ENCODE peak calls at places on chromosomes 16 and 17, in seven cellular contexts. X is activated CD4-positive, CD25-positive, alpha-beta regulatory T cell; E is neural progenitor cell; I is SHP77; Z is AG08395; B is activated T-cell treated with anti-CD3 and anti-CD28 coated beads for 4 hours; Y is CMK. F is an unnamed sample.

GRCh38 chr16:66169817-66170216 is 196.7 kb upstream of the CDH5 start:
- DNase-seq in I (no peak), X (no peak), Z (no peak), E (no peak), B (no peak), Y (no peak), F (no peak)

GRCh38 chr17:18960241-18960665 is 8.3 kb downstream of the SLC5A10 start:
- DNase-seq in B (no peak), I (no peak), X (no peak), Z (no peak), Y (no peak), E (no peak), F (no peak)

GRCh38 chr17:80539022-80539421 is 5.6 kb upstream of the RPTOR start:
- DNase-seq in B (no peak), X (no peak), Y (no peak), Z (no peak), E (peak), I (peak), F (no peak)

GRCh38 chr17:20045476-20045875 is 36.3 kb downstream of the SPECC1 start:
- DNase-seq in Y (no peak), B (no peak), Z (no peak), E (no peak), I (no peak), X (no peak), F (no peak)

GRCh38 chr17:74883241-74883750 is 10.1 kb downstream of the FADS6 start:
- DNase-seq in X (no peak), I (no peak), B (no peak), Y (no peak), E (no peak), Z (no peak), F (no peak)

GRCh38 chr17:82961366-82962162 is 117.8 kb upstream of the METRNL start:
- DNase-seq in E (no peak), X (no peak), I (no peak), B (no peak), Y (no peak), Z (no peak), F (no peak)

GRCh38 chr17:80082403-80083135 is 18.8 kb upstream of the GAA start:
- DNase-seq in E (peak), I (peak), B (peak), Z (peak), Y (peak), X (peak), F (no peak)

GRCh38 chr16:8299635-8300034 is 290.7 kb downstream of the TMEM114 start:
- DNase-seq in Z (no peak), B (no peak), E (no peak), Y (no peak), X (no peak), I (no peak), F (no peak)

GRCh38 chr17:32873114-32873513 is 3.8 kb downstream of the MYO1D start:
- DNase-seq in E (no peak), Z (no peak), X (no peak), Y (no peak), B (no peak), I (no peak), F (no peak)

GRCh38 chr17:60496051-60496450 is 30.0 kb downstream of the APPBP2 start:
- DNase-seq in Y (no peak), E (no peak), I (no peak), X (no peak), Z (no peak), B (no peak), F (no peak)

GRCh38 chr17:59830846-59831486 is 61.8 kb downstream of the TUBD1 start:
- DNase-seq in I (no peak), Y (no peak), B (no peak), E (no peak), X (no peak), Z (no peak), F (no peak)

GRCh38 chr17:57994436-57994835 is 6.4 kb upstream of the VEZF1 start:
- DNase-seq in E (no peak), Z (no peak), X (no peak), B (no peak), I (peak), Y (no peak), F (no peak)

GRCh38 chr17:81420769-81421462 is 25.7 kb downstream of the BAHCC1 start:
- DNase-seq in I (no peak), Z (peak), B (no peak), Y (no peak), X (no peak), E (no peak), F (no peak)

GRCh38 chr16:67651847-67652246 is 6.9 kb downstream of the CARMIL2 start:
- DNase-seq in B (no peak), I (no peak), Z (no peak), E (no peak), X (no peak), Y (no peak), F (no peak)

GRCh38 chr16:57529324-57530103 is 6.9 kb downstream of the CCDC102A start:
- DNase-seq in Z (no peak), E (no peak), B (no peak), I (no peak), Y (no peak), X (no peak), F (no peak)

GRCh38 chr17:4301066-4301465 is 37.3 kb upstream of the ANKFY1 start:
- DNase-seq in B (no peak), Z (no peak), E (no peak), Y (no peak), I (no peak), X (no peak), F (no peak)

GRCh38 chr17:79658811-79659207 is 48.0 kb upstream of the RBFOX3 start:
- DNase-seq in E (peak), I (no peak), Z (no peak), X (no peak), B (no peak), Y (peak), F (no peak)

GRCh38 chr16:81318711-81319110 is 3.9 kb downstream of the GAN start:
- DNase-seq in B (no peak), Z (no peak), Y (no peak), I (no peak), E (peak), X (no peak), F (no peak)

GRCh38 chr17:18362509-18363020 is 785 bp downstream of the SHMT1 start:
- DNase-seq in X (no peak), Y (no peak), B (no peak), I (no peak), Z (peak), E (peak), F (no peak)

GRCh38 chr16:11914759-11915643 is 755 bp downstream of the GSPT1 start:
- DNase-seq in X (no peak), I (no peak), Z (peak), B (peak), E (peak), Y (peak), F (no peak)

GRCh38 chr16:82631701-82632685 is 5.2 kb downstream of the CDH13 start:
- DNase-seq in E (peak), Z (peak), X (no peak), Y (no peak), B (no peak), I (no peak), F (no peak)

GRCh38 chr17:79026345-79027273 is 2.6 kb downstream of the C1QTNF1 start:
- DNase-seq in Y (no peak), I (peak), X (no peak), Z (peak), E (no peak), B (no peak), F (no peak)

GRCh38 chr17:79618383-79619067 is 7.7 kb upstream of the RBFOX3 start:
- DNase-seq in X (no peak), E (no peak), Y (no peak), Z (no peak), I (no peak), B (no peak), F (no peak)

GRCh38 chr17:60073621-60074020 is 5.1 kb downstream of the HEATR6 start:
- DNase-seq in Z (no peak), I (no peak), Y (no peak), X (no peak), B (no peak), E (no peak), F (no peak)

GRCh38 chr17:48439473-48439872 is 9.5 kb upstream of the SKAP1 start:
- DNase-seq in Z (no peak), X (no peak), B (no peak), E (no peak), I (no peak), Y (peak), F (no peak)